ENCODE peak calls at places on chromosome 13, in eight cellular contexts. L is A549, C is H1, J is GM12878, V is HCT116, N is endothelial cell of umbilical vein, X is K562, M is HepG2. D is an unnamed sample.

GRCh38 chr13:39490136-39490535 is 112.9 kb downstream of the LHFPL6 start:
- DNase-seq in L (no peak), C (no peak), J (no peak), V (no peak), N (no peak), X (no peak), M (no peak), D (no peak)

GRCh38 chr13:35714588-35714987 is 238.1 kb upstream of the MAB21L1 start:
- DNase-seq in L (no peak), C (no peak), J (no peak), V (no peak), N (no peak), X (no peak), M (no peak), D (no peak)

GRCh38 chr13:29845440-29846056 is 4.9 kb downstream of the UBL3 start:
- DNase-seq in L (no peak), C (no peak), J (no peak), V (no peak), N (peak; percentile 44), X (no peak), M (no peak), D (peak; percentile 24)

GRCh38 chr13:107277911-107278310 is 710.0 kb upstream of the ARGLU1 start:
- DNase-seq in L (no peak), C (no peak), J (no peak), V (no peak), N (no peak), X (no peak), M (no peak), D (no peak)

GRCh38 chr13:45747071-45747470 is 45.0 kb downstream of the CBY2 start:
- DNase-seq in L (no peak), C (no peak), J (no peak), V (no peak), N (no peak), X (no peak), M (no peak), D (peak; percentile 62)

GRCh38 chr13:81591528-81592220 is 1250.7 kb upstream of the SPRY2 start:
- DNase-seq in L (no peak), C (no peak), J (no peak), V (no peak), N (no peak), X (no peak), M (no peak), D (no peak)

GRCh38 chr13:33025220-33025744 is 9.1 kb downstream of the KL start:
- DNase-seq in L (no peak), C (no peak), J (no peak), V (no peak), N (no peak), X (no peak), M (no peak), D (peak; percentile 10)

GRCh38 chr13:48579167-48579918 is 46.5 kb upstream of the RCBTB2 start:
- DNase-seq in L (no peak), C (no peak), J (peak; percentile 94), V (no peak), N (no peak), X (no peak), M (no peak), D (peak; percentile 91)

GRCh38 chr13:106561551-106562170 is 6.3 kb downstream of the ARGLU1 start:
- DNase-seq in L (no peak), C (no peak), J (peak; percentile 55), V (no peak), N (peak; percentile 45), X (no peak), M (no peak), D (peak; percentile 19)

GRCh38 chr13:111383591-111384440 is 63.4 kb downstream of the TEX29 start:
- DNase-seq in L (no peak), C (no peak), J (no peak), V (no peak), N (no peak), X (no peak), M (no peak), D (no peak)

GRCh38 chr13:70249332-70250064 is 141.2 kb upstream of the KLHL1 start:
- DNase-seq in L (no peak), C (peak; percentile 38), J (no peak), V (peak; percentile 28), N (peak; percentile 53), X (no peak), M (peak; percentile 87), D (no peak)

GRCh38 chr13:38684714-38685113 is 2.2 kb upstream of the FREM2 start:
- DNase-seq in L (no peak), C (no peak), J (no peak), V (no peak), N (no peak), X (no peak), M (no peak), D (no peak)

DNA sequence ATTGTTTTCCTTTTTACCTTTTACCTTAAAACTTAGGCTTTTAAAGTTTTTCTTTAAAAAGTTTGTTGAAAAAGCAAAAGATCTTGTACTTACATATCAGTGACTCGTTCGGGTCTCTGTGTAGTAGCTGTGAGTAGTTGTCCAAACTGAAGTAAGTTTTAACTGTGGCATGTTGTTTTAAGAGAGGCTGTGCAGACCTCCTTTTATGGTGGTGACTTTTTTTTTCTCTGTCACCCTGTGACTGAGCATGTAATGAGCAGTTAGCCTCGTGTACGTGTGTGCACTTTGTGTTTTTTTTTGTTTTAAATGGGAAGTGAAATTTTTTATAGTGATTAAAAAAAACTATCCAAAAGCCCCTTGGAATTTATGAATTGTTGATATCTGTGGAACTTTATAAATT is at the start of gene GPR183:
- DNase-seq in L (no peak), C (no peak), J (no peak), V (no peak), N (peak; percentile 58), X (no peak), M (no peak), D (peak; percentile 67)
- H3K4me3 ChIP-seq in L (no peak within 1 kb of the TSS), C (no peak within 1 kb of the TSS), J (peak within 1 kb of the TSS; percentile 98), V (no peak within 1 kb of the TSS), N (no peak within 1 kb of the TSS), X (peak within 1 kb of the TSS; percentile 19), M (no peak within 1 kb of the TSS), D (peak within 1 kb of the TSS; percentile 46)

DNA sequence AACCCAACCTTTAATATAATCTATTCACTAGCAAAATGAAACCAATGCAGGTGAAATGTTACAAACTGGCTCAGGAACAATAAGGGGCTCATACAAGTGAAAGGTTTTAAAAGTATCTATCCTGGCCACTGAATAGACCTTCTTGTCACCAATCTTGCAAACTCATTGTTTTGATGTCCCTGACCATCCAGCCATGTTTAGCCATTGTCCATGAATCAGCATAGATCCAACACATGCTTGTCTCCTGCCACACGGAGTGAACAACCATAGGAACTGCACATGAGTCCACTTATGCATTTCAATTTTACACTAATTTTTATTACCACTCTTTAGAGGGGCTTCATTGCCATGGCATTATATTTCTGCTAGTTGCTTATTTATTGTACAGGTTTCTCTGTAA is 331.4 kb downstream of the GPC5 start:
- DNase-seq in L (no peak), C (no peak), J (no peak), V (no peak), N (no peak), X (no peak), M (no peak), D (no peak)
- TF ChIP-seq MAX in L (no peak), C (no peak), J (no peak), V (no peak), N (no peak), X (no peak), M (no peak), D (no peak)

DNA sequence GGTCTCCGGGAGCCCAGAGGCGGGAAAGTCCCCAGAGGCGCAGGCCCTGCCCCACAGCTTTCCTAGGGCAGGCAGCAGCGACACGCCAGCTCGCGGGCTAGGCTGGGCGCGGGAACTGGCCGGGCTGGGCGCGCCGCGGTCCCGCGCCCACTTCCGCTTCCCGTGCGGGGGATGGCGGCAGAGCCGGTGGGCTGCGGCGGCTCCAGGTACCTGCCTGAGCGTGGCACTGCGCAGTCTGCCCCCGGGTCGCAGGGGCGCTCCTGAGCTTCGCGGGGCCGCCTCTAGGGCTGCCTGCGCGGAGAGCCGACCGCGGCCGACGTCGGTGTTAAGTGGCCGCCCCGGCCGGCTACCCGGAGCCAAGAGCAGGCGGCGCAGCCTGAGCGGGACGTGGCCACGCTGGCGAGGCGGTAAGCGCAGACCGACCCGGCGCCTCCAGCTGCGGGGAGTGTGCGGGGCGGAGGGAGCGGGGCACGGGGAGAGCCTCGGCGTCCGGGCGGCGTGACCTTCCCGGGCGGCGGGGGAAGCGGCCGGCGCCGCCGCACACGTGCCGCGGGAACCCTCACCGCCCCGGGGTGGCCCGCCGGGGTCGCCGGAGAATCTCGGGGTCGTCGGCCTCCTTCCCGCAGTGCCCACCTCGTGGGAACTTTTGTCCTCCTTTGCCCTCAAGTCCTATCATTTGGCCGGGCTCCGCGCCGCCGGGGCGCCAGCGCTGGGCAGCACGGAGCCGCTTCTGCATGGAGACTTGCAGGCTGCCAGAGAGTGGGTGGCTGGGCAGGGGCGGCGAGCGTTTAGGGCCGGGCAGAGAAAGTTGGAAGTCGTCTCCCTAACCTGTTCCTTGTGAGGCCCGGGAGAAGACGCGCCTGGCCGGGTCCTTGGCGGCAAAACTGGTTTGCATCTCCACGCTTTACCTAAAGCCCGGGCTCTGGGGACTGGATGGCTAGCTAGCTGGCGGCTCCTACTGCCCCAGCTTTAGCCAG is 31.4 kb upstream of the MPHOSPH8 start:
- DNase-seq in L (peak; percentile 38), C (peak; percentile 9), J (no peak), V (no peak), N (peak; percentile 52), X (peak; percentile 60), M (peak; percentile 58), D (peak; percentile 81)
- TF ChIP-seq POLR2A in L (peak; percentile 68), C (peak; percentile 18), J (peak; percentile 90), V (peak; percentile 39), N (no peak), X (peak; percentile 34), M (peak; percentile 69), D (peak; percentile 50)

DNA sequence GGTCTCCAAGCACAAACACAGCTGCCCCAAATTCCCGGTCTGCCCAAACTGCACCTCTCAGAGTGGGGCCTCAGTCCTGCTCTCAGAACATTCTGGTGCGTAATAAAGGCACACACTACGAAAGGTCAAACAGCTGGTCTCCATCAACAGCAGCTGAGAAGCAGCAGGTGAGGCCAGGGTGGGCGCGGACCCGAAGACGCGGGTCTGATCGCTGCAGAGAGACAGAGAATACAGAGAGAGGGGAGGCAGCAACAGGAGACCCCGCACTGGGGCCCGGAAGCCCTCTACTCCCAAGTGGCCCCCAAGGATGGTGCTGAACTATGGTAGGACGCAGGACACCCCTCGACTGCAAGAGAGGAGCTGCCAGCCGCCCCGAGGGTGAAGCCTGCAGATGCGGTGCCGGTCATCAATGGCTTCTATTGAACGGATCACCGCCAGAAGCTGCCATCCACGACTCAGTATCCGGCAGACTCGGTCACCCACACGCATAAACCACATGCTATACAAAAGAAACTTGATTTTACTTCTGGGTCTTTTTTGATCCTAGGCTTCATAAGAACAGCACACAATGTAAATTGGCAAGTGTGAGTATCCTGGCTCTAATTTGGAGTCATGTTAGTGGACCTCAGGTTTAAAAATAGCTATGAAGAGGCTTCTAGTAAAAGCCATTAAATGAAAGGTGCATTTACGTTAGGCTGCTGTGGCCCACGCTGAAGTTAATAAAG is 33.4 kb downstream of the STK24 start:
- DNase-seq in L (no peak), C (no peak), J (no peak), V (no peak), N (no peak), X (no peak), M (no peak), D (no peak)
- H3K4me3 ChIP-seq in L (no peak overlapping the region), C (no peak overlapping the region), J (peak overlapping the region; percentile 63), V (no peak overlapping the region), N (no peak overlapping the region), X (no peak overlapping the region), M (no peak overlapping the region), D (no peak overlapping the region)

DNA sequence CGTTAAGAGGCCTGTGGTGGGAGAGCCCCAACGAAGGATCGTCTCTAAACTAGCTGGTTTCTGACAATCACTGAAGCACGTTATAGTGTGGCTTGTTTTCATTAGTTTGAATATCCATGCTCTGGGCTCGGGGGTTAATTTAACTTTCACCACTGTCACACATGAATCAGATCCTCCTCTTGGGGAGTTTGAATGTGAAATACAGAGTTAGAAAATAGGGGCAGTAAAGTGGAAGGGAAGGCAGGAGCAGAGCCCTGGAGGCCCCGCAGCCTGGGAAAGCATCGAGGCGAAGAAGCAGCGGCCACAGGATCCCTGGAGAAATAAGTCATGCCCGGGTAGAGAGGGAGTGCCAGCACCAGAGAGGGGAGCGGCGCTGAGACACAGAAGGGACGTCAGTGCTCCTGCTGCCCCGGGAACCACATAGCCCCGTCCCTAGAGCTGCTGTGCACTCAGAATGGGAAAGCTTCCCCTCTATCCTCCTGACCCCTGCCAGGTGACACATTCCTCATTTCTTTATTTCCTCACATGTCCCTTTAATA is 31.2 kb upstream of the AMER2 start:
- DNase-seq in L (no peak), C (no peak), J (no peak), V (no peak), N (no peak), X (no peak), M (no peak), D (no peak)
- TF ChIP-seq MAX in L (no peak), C (no peak), J (no peak), V (no peak), N (no peak), X (no peak), M (no peak), D (no peak)

D was measured in NB4.